ENCODE peak calls at places on chromosomes 11 and 22, in ten cellular contexts. L is esophagus muscularis mucosa, A is cardiac muscle cell, V is aorta, C is H1, G is A549, H is ovary, K is NT2/D1, R is left lung, N is IMR-90. Z is an unnamed sample.

GRCh38 chr22:29300807-29301601 is 5.4 kb upstream of the GAS2L1 start:
- DNase-seq in L (no peak), A (no peak), V (no peak), C (peak; percentile 52), G (no peak), H (peak; percentile 20), K (no peak), R (no peak), N (no peak), Z (no peak)

GRCh38 chr11:125515102-125515439 is 19.0 kb upstream of the FEZ1 start:
- DNase-seq in L (no peak), A (no peak), V (no peak), C (no peak), G (no peak), H (no peak), K (no peak), R (no peak), N (no peak), Z (no peak)

GRCh38 chr11:130602700-130603584 is 154.5 kb downstream of the ADAMTS15 start:
- DNase-seq in L (no peak), A (no peak), V (no peak), C (no peak), G (no peak), H (no peak), K (no peak), R (no peak), N (no peak), Z (no peak)

GRCh38 chr11:77244277-77245014 is 57.0 kb downstream of the GDPD4 start:
- DNase-seq in L (no peak), A (peak; percentile 72), V (no peak), C (no peak), G (peak; percentile 24), H (no peak), K (no peak), R (no peak), N (peak; percentile 85), Z (no peak)

GRCh38 chr11:107722671-107723070 is 10.8 kb upstream of the SLN start:
- DNase-seq in L (no peak), A (no peak), V (no peak), C (no peak), G (no peak), H (no peak), K (no peak), R (no peak), N (no peak), Z (no peak)

GRCh38 chr11:41508121-41508520 is 48.7 kb upstream of the LRRC4C start:
- DNase-seq in L (no peak), A (no peak), V (no peak), C (no peak), G (no peak), H (no peak), K (no peak), R (no peak), N (no peak), Z (no peak)

GRCh38 chr11:115184901-115185300 is 319.3 kb downstream of the CADM1 start:
- DNase-seq in L (no peak), A (no peak), V (no peak), C (no peak), G (no peak), H (no peak), K (no peak), R (no peak), N (no peak), Z (no peak)

GRCh38 chr22:25027959-25028840 is 75.7 kb downstream of the KIAA1671 start:
- DNase-seq in L (no peak), A (peak; percentile 51), V (no peak), C (peak; percentile 88), G (peak; percentile 59), H (peak; percentile 44), K (no peak), R (peak; percentile 72), N (no peak), Z (no peak)

GRCh38 chr11:54603898-54604297 is at the start of gene OR4C46:
- DNase-seq in L (no peak), A (no peak), V (no peak), C (no peak), G (no peak), H (no peak), K (no peak), R (no peak), N (no peak), Z (no peak)

GRCh38 chr11:76629133-76629852 is 41.3 kb downstream of the LRRC32 start:
- DNase-seq in L (no peak), A (peak; percentile 94), V (peak; percentile 87), C (no peak), G (no peak), H (no peak), K (no peak), R (no peak), N (peak; percentile 75), Z (no peak)

GRCh38 chr11:46776878-46777277 is 57.9 kb downstream of the F2 start:
- DNase-seq in L (no peak), A (no peak), V (no peak), C (no peak), G (no peak), H (no peak), K (no peak), R (no peak), N (no peak), Z (no peak)
- H3K9me3 ChIP-seq in L (no peaks in the 10 kb centered on the region), A (no peaks in the 10 kb centered on the region), V (no peaks in the 10 kb centered on the region), C (no peaks in the 10 kb centered on the region), G (no peaks in the 10 kb centered on the region), H (no peaks in the 10 kb centered on the region), K (no peaks in the 10 kb centered on the region), R (no peaks in the 10 kb centered on the region), N (no peaks in the 10 kb centered on the region), Z (no peaks in the 10 kb centered on the region)

GRCh38 chr11:12196862-12197261 is 86.5 kb downstream of the MICAL2 start:
- DNase-seq in L (no peak), A (no peak), V (no peak), C (no peak), G (no peak), H (no peak), K (no peak), R (no peak), N (no peak), Z (no peak)
- H3K9me3 ChIP-seq in L (no peaks in the 10 kb centered on the region), A (no peaks in the 10 kb centered on the region), V (no peaks in the 10 kb centered on the region), C (no peaks in the 10 kb centered on the region), G (no peaks in the 10 kb centered on the region), H (no peaks in the 10 kb centered on the region), K (no peaks in the 10 kb centered on the region), R (no peaks in the 10 kb centered on the region), N (no peaks in the 10 kb centered on the region), Z (no peaks in the 10 kb centered on the region)

DNA sequence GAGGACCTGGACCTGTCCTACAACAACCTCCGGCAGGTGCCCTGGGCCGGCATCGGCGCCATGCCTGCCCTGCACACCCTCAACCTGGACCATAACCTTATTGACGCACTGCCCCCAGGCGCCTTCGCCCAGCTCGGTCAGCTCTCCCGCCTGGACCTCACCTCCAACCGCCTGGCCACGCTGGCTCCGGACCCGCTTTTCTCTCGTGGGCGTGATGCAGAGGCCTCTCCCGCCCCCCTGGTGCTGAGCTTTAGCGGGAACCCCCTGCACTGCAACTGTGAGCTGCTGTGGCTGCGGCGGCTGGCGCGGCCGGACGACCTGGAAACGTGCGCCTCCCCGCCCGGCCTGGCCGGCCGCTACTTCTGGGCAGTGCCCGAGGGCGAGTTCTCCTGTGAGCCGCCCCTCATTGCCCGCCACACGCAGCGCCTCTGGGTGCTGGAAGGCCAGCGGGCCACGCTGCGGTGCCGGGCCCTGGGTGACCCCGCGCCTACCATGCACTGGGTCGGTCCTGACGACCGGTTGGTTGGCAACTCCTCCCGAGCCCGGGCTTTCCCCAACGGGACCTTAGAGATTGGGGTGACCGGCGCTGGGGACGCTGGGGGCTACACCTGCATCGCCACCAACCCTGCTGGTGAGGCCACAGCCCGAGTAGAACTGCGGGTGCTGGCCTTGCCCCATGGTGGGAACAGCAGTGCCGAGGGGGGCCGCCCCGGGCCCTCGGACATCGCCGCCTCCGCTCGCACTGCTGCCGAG is 1.5 kb downstream of the LRFN4 start:
- DNase-seq in L (no peak), A (no peak), V (no peak), C (no peak), G (no peak), H (peak; percentile 49), K (no peak), R (peak; percentile 82), N (no peak), Z (no peak)
- H3K9me3 ChIP-seq in L (no peaks in the 10 kb centered on the region), A (no peaks in the 10 kb centered on the region), V (no peaks in the 10 kb centered on the region), C (no peaks in the 10 kb centered on the region), G (no peaks in the 10 kb centered on the region), H (no peaks in the 10 kb centered on the region), K (no peaks in the 10 kb centered on the region), R (no peaks in the 10 kb centered on the region), N (no peaks in the 10 kb centered on the region), Z (no peaks in the 10 kb centered on the region)

GRCh38 chr11:100890779-100891178 is 203.7 kb downstream of the ARHGAP42 start:
- DNase-seq in L (no peak), A (peak; percentile 91), V (no peak), C (no peak), G (no peak), H (no peak), K (no peak), R (no peak), N (peak; percentile 98), Z (no peak)
- H3K9me3 ChIP-seq in L (no peaks in the 10 kb centered on the region), A (no peaks in the 10 kb centered on the region), V (no peaks in the 10 kb centered on the region), C (no peaks in the 10 kb centered on the region), G (no peaks in the 10 kb centered on the region), H (no peaks in the 10 kb centered on the region), K (no peaks in the 10 kb centered on the region), R (no peaks in the 10 kb centered on the region), N (no peaks in the 10 kb centered on the region), Z (no peaks in the 10 kb centered on the region)

DNA sequence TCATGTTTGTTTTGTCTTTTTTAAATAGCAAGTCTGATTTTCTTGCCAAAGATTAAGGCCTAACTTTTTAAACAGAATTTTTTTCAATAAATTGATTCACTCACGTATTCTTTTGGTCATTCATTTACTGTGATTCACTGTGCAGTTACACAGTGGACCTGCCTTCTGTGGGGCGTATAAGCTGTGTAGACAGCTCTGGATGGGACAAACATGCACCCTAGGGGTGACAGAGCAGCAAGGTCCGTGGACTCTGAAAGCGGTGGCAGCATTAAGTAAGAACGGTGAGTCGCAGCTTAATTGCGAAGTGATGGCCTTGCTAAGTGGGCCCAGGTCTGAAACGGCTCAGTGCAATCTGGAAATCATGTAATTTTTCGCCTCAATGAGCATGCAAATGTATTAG is 113.2 kb downstream of the SPATA19 start:
- DNase-seq in L (no peak), A (no peak), V (no peak), C (no peak), G (no peak), H (no peak), K (no peak), R (no peak), N (no peak), Z (no peak)
- H3K9me3 ChIP-seq in L (no peaks in the 10 kb centered on the region), A (no peaks in the 10 kb centered on the region), V (peaks cover 4% of the 10 kb centered on the region), C (no peaks in the 10 kb centered on the region), G (no peaks in the 10 kb centered on the region), H (no peaks in the 10 kb centered on the region), K (no peaks in the 10 kb centered on the region), R (no peaks in the 10 kb centered on the region), N (peaks cover 44% of the 10 kb centered on the region), Z (no peaks in the 10 kb centered on the region)

GRCh38 chr11:70680781-70681281 is 282.5 kb downstream of the CTTN start:
- DNase-seq in L (no peak), A (no peak), V (no peak), C (no peak), G (no peak), H (no peak), K (no peak), R (no peak), N (no peak), Z (no peak)
- H3K9me3 ChIP-seq in L (no peaks in the 10 kb centered on the region), A (no peaks in the 10 kb centered on the region), V (peaks cover 1% of the 10 kb centered on the region), C (no peaks in the 10 kb centered on the region), G (no peaks in the 10 kb centered on the region), H (no peaks in the 10 kb centered on the region), K (no peaks in the 10 kb centered on the region), R (no peaks in the 10 kb centered on the region), N (peaks cover 3% of the 10 kb centered on the region), Z (no peaks in the 10 kb centered on the region)

Z was measured in T-helper 17 cell.